ENCODE peak calls at places on chromosomes 5 and 9, in four cellular contexts. One of them, this sample, is unnamed.
A peak's percentile ranks its signal among the peaks of the same experiment; 100 is the strongest.

GRCh38 chr5:96194597-96194996 is 232.9 kb upstream of the ELL2 start:
- DNase-seq in mesenchymal stem cell: no peak
- DNase-seq in HAP-1: no peak
- DNase-seq in CD8-positive, alpha-beta memory T cell: no peak
- DNase-seq in this sample: no peak

GRCh38 chr5:142108432-142109355 is at the start of gene NDFIP1:
- DNase-seq in mesenchymal stem cell: peak; percentile 82
- DNase-seq in HAP-1: peak; percentile 77
- DNase-seq in CD8-positive, alpha-beta memory T cell: peak; percentile 91
- DNase-seq in this sample: peak; percentile 93

GRCh38 chr5:106940986-106941385 is 729.8 kb downstream of the EFNA5 start:
- DNase-seq in mesenchymal stem cell: no peak
- DNase-seq in HAP-1: no peak
- DNase-seq in CD8-positive, alpha-beta memory T cell: no peak
- DNase-seq in this sample: no peak

GRCh38 chr9:136681945-136682699 is 5.1 kb downstream of the AGPAT2 start:
- DNase-seq in mesenchymal stem cell: no peak
- DNase-seq in HAP-1: no peak
- DNase-seq in CD8-positive, alpha-beta memory T cell: no peak
- DNase-seq in this sample: no peak

GRCh38 chr5:4511996-4512656 is 628.0 kb upstream of the ADAMTS16 start:
- DNase-seq in mesenchymal stem cell: no peak
- DNase-seq in HAP-1: no peak
- DNase-seq in CD8-positive, alpha-beta memory T cell: no peak
- DNase-seq in this sample: peak; percentile 58

GRCh38 chr9:98335666-98336065 is 80.2 kb upstream of the TBC1D2 start:
- DNase-seq in mesenchymal stem cell: no peak
- DNase-seq in HAP-1: no peak
- DNase-seq in CD8-positive, alpha-beta memory T cell: no peak
- DNase-seq in this sample: no peak

GRCh38 chr5:39648539-39649200 is 223.9 kb upstream of the DAB2 start:
- DNase-seq in mesenchymal stem cell: peak; percentile 7
- DNase-seq in HAP-1: no peak
- DNase-seq in CD8-positive, alpha-beta memory T cell: no peak
- DNase-seq in this sample: peak; percentile 43

GRCh38 chr9:3912817-3913216 is 387.0 kb upstream of the RFX3 start:
- DNase-seq in mesenchymal stem cell: peak; percentile 58
- DNase-seq in HAP-1: peak; percentile 50
- DNase-seq in CD8-positive, alpha-beta memory T cell: no peak
- DNase-seq in this sample: peak; percentile 45

GRCh38 chr9:101727621-101728524 is 10.6 kb downstream of the GRIN3A start:
- DNase-seq in mesenchymal stem cell: no peak
- DNase-seq in HAP-1: peak; percentile 30
- DNase-seq in CD8-positive, alpha-beta memory T cell: peak; percentile 12
- DNase-seq in this sample: peak; percentile 37

GRCh38 chr5:111337133-111337532 is 112.9 kb downstream of the CAMK4 start:
- DNase-seq in mesenchymal stem cell: no peak
- DNase-seq in HAP-1: no peak
- DNase-seq in CD8-positive, alpha-beta memory T cell: no peak
- DNase-seq in this sample: no peak

GRCh38 chr9:79471577-79472543 is 99.9 kb upstream of the TLE4 start:
- DNase-seq in mesenchymal stem cell: peak; percentile 25
- DNase-seq in HAP-1: no peak
- DNase-seq in CD8-positive, alpha-beta memory T cell: peak; percentile 23
- DNase-seq in this sample: peak; percentile 59

GRCh38 chr9:126986506-126986951 is 71.9 kb downstream of the RALGPS1 start:
- DNase-seq in mesenchymal stem cell: no peak
- DNase-seq in HAP-1: no peak
- DNase-seq in CD8-positive, alpha-beta memory T cell: peak; percentile 41
- DNase-seq in this sample: peak; percentile 37
- H3K4me1 ChIP-seq in mesenchymal stem cell: peaks cover 4% of the 10 kb centered on the region
- H3K4me1 ChIP-seq in HAP-1: no peaks in the 10 kb centered on the region
- H3K4me1 ChIP-seq in CD8-positive, alpha-beta memory T cell: peaks cover 72% of the 10 kb centered on the region
- H3K4me1 ChIP-seq in this sample: peaks cover 21% of the 10 kb centered on the region

GRCh38 chr9:777978-778377 is 63.5 kb upstream of the DMRT1 start:
- DNase-seq in mesenchymal stem cell: no peak
- DNase-seq in HAP-1: no peak
- DNase-seq in CD8-positive, alpha-beta memory T cell: no peak
- DNase-seq in this sample: no peak
- H3K4me1 ChIP-seq in mesenchymal stem cell: no peaks in the 10 kb centered on the region
- H3K4me1 ChIP-seq in HAP-1: no peaks in the 10 kb centered on the region
- H3K4me1 ChIP-seq in CD8-positive, alpha-beta memory T cell: no peaks in the 10 kb centered on the region
- H3K4me1 ChIP-seq in this sample: no peaks in the 10 kb centered on the region

GRCh38 chr5:74865799-74866652 is at the start of gene FAM169A:
- DNase-seq in mesenchymal stem cell: peak; percentile 42
- DNase-seq in HAP-1: peak; percentile 47
- DNase-seq in CD8-positive, alpha-beta memory T cell: peak; percentile 73
- DNase-seq in this sample: peak; percentile 68
- H3K4me1 ChIP-seq in mesenchymal stem cell: peaks cover 16% of the 10 kb centered on the region
- H3K4me1 ChIP-seq in HAP-1: peaks cover 45% of the 10 kb centered on the region
- H3K4me1 ChIP-seq in CD8-positive, alpha-beta memory T cell: peaks cover 34% of the 10 kb centered on the region
- H3K4me1 ChIP-seq in this sample: no peaks in the 10 kb centered on the region

DNA sequence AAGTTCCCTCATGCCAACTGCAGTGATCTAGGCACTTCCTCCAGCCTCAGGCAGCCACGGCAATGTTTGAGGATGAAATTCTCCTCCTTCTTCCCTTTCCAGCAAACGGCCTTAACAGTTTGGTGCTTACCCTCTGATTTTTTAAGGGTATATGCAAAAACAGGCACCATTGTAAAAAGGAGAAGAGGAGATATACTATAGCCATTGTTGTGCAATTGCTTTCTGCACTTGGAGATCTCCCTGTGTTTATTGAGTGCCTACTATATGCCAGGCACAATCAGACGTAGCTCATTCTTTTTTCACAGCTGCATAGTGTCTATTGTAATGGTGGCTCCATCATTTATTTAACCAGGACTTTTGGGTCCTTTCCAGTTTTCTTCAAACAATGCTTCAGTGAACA is 29.5 kb downstream of the GSN start:
- DNase-seq in mesenchymal stem cell: no peak
- DNase-seq in HAP-1: no peak
- DNase-seq in CD8-positive, alpha-beta memory T cell: no peak
- DNase-seq in this sample: no peak
- H3K4me1 ChIP-seq in mesenchymal stem cell: peaks cover 43% of the 10 kb centered on the region
- H3K4me1 ChIP-seq in HAP-1: no peaks in the 10 kb centered on the region
- H3K4me1 ChIP-seq in CD8-positive, alpha-beta memory T cell: peaks cover 8% of the 10 kb centered on the region
- H3K4me1 ChIP-seq in this sample: peaks cover 7% of the 10 kb centered on the region

GRCh38 chr5:79257314-79257713 is 21.4 kb downstream of the JMY start:
- DNase-seq in mesenchymal stem cell: no peak
- DNase-seq in HAP-1: no peak
- DNase-seq in CD8-positive, alpha-beta memory T cell: no peak
- DNase-seq in this sample: no peak
- H3K4me1 ChIP-seq in mesenchymal stem cell: no peaks in the 10 kb centered on the region
- H3K4me1 ChIP-seq in HAP-1: peaks cover 29% of the 10 kb centered on the region
- H3K4me1 ChIP-seq in CD8-positive, alpha-beta memory T cell: peaks cover 9% of the 10 kb centered on the region
- H3K4me1 ChIP-seq in this sample: peaks cover 4% of the 10 kb centered on the region

GRCh38 chr5:135391869-135392255 is 7.2 kb downstream of the MACROH2A1 start:
- DNase-seq in mesenchymal stem cell: no peak
- DNase-seq in HAP-1: no peak
- DNase-seq in CD8-positive, alpha-beta memory T cell: no peak
- DNase-seq in this sample: peak; percentile 20
- H3K4me1 ChIP-seq in mesenchymal stem cell: peaks cover 44% of the 10 kb centered on the region
- H3K4me1 ChIP-seq in HAP-1: no peaks in the 10 kb centered on the region
- H3K4me1 ChIP-seq in CD8-positive, alpha-beta memory T cell: peaks cover 57% of the 10 kb centered on the region
- H3K4me1 ChIP-seq in this sample: peaks cover 54% of the 10 kb centered on the region

GRCh38 chr9:94909965-94910730 is 183.6 kb downstream of the AOPEP start:
- DNase-seq in mesenchymal stem cell: no peak
- DNase-seq in HAP-1: no peak
- DNase-seq in CD8-positive, alpha-beta memory T cell: no peak
- DNase-seq in this sample: no peak

GRCh38 chr9:94908041-94908563 is 181.6 kb downstream of the AOPEP start:
- DNase-seq in mesenchymal stem cell: no peak
- DNase-seq in HAP-1: no peak
- DNase-seq in CD8-positive, alpha-beta memory T cell: peak; percentile 7
- DNase-seq in this sample: no peak

GRCh38 chr9:94907246-94907936 is 180.9 kb downstream of the AOPEP start:
- DNase-seq in mesenchymal stem cell: no peak
- DNase-seq in HAP-1: no peak
- DNase-seq in CD8-positive, alpha-beta memory T cell: no peak
- DNase-seq in this sample: no peak

GRCh38 chr9:94909250-94909894 is 182.9 kb downstream of the AOPEP start:
- DNase-seq in mesenchymal stem cell: no peak
- DNase-seq in HAP-1: no peak
- DNase-seq in CD8-positive, alpha-beta memory T cell: no peak
- DNase-seq in this sample: no peak

GRCh38 chr9:94908583-94909249 is 182.2 kb downstream of the AOPEP start:
- DNase-seq in mesenchymal stem cell: no peak
- DNase-seq in HAP-1: no peak
- DNase-seq in CD8-positive, alpha-beta memory T cell: no peak
- DNase-seq in this sample: no peak
- H3K4me1 ChIP-seq in mesenchymal stem cell: peaks cover 25% of the 10 kb centered on the region
- H3K4me1 ChIP-seq in HAP-1: peaks cover 24% of the 10 kb centered on the region
- H3K4me1 ChIP-seq in CD8-positive, alpha-beta memory T cell: no peaks in the 10 kb centered on the region
- H3K4me1 ChIP-seq in this sample: peaks cover 36% of the 10 kb centered on the region

DNA sequence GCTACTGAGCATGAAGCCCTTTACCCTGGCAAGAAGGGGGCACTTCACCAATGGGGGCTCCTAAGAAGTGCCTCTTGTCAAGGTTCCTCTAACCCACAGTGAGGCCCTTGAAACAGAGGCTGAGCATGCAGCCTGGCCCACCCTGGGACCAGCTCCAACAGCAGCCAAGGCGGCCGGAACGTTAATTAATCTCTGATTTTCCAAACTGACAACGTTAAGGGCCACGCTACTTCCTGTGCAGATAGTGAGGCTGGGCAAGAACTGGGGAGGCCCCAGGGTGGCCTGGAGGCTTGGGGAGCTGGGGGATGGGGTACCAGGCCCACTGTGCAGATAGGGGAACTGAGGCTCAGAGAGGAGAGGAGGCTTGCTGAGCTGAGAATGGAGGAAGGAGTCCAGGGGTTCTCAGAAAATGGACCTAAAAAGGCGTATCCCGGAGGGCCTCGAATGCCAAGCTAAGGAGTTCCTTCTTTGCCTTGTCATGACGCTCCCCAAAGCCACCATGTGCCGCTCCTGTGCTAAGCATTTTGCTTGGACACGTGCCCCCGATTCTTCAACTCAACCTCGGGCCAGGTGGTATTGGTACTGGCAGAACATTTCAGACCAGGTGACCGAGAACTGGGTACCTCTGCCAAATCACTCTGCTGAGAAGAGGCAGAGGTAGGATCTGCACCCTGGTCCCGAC is 72.0 kb upstream of the STXBP1 start:
- DNase-seq in mesenchymal stem cell: peak; percentile 55
- DNase-seq in HAP-1: no peak
- DNase-seq in CD8-positive, alpha-beta memory T cell: no peak
- DNase-seq in this sample: no peak
- H3K4me1 ChIP-seq in mesenchymal stem cell: peaks cover 83% of the 10 kb centered on the region
- H3K4me1 ChIP-seq in HAP-1: no peaks in the 10 kb centered on the region
- H3K4me1 ChIP-seq in CD8-positive, alpha-beta memory T cell: no peaks in the 10 kb centered on the region
- H3K4me1 ChIP-seq in this sample: peaks cover 94% of the 10 kb centered on the region